ENCODE peak calls at places on chromosomes 6 and 20, in ten cellular contexts. One of them, this sample, is unnamed.

GRCh38 chr6:148501178-148501590 is 158.5 kb downstream of the SASH1 start:
- DNase-seq in cardiac fibroblast: peak; percentile 97
- DNase-seq in thoracic aorta: peak; percentile 41
- DNase-seq in skeletal muscle cell: peak; percentile 98
- DNase-seq in SJSA1: peak; percentile 90
- DNase-seq in heart right ventricle: no peak
- DNase-seq in endothelial cell of umbilical vein: no peak
- DNase-seq in AG10803: peak; percentile 100
- DNase-seq in Jurkat, Clone E6-1: no peak
- DNase-seq in hepatocyte: peak; percentile 51
- DNase-seq in this sample: no peak

GRCh38 chr6:138987299-138987642 is 782 bp downstream of the REPS1 start:
- DNase-seq in cardiac fibroblast: no peak
- DNase-seq in thoracic aorta: no peak
- DNase-seq in skeletal muscle cell: no peak
- DNase-seq in SJSA1: no peak
- DNase-seq in heart right ventricle: peak; percentile 45
- DNase-seq in endothelial cell of umbilical vein: peak; percentile 34
- DNase-seq in AG10803: no peak
- DNase-seq in Jurkat, Clone E6-1: no peak
- DNase-seq in hepatocyte: no peak
- DNase-seq in this sample: no peak

GRCh38 chr6:41667195-41667594 is 28.9 kb downstream of the MDFI start:
- DNase-seq in cardiac fibroblast: no peak
- DNase-seq in thoracic aorta: no peak
- DNase-seq in skeletal muscle cell: no peak
- DNase-seq in SJSA1: no peak
- DNase-seq in heart right ventricle: no peak
- DNase-seq in endothelial cell of umbilical vein: no peak
- DNase-seq in AG10803: no peak
- DNase-seq in Jurkat, Clone E6-1: no peak
- DNase-seq in hepatocyte: no peak
- DNase-seq in this sample: no peak

GRCh38 chr20:10172998-10173655 is 45.5 kb upstream of the SNAP25 start:
- DNase-seq in cardiac fibroblast: no peak
- DNase-seq in thoracic aorta: no peak
- DNase-seq in skeletal muscle cell: no peak
- DNase-seq in SJSA1: no peak
- DNase-seq in heart right ventricle: no peak
- DNase-seq in endothelial cell of umbilical vein: no peak
- DNase-seq in AG10803: no peak
- DNase-seq in Jurkat, Clone E6-1: no peak
- DNase-seq in hepatocyte: no peak
- DNase-seq in this sample: no peak

GRCh38 chr6:2229039-2229438 is 16.4 kb downstream of the GMDS start:
- DNase-seq in cardiac fibroblast: peak; percentile 58
- DNase-seq in thoracic aorta: no peak
- DNase-seq in skeletal muscle cell: no peak
- DNase-seq in SJSA1: no peak
- DNase-seq in heart right ventricle: no peak
- DNase-seq in endothelial cell of umbilical vein: no peak
- DNase-seq in AG10803: no peak
- DNase-seq in Jurkat, Clone E6-1: no peak
- DNase-seq in hepatocyte: no peak
- DNase-seq in this sample: no peak

GRCh38 chr6:169654590-169655391 is 47.0 kb downstream of the WDR27 start:
- DNase-seq in cardiac fibroblast: peak; percentile 59
- DNase-seq in thoracic aorta: peak; percentile 8
- DNase-seq in skeletal muscle cell: no peak
- DNase-seq in SJSA1: peak; percentile 87
- DNase-seq in heart right ventricle: no peak
- DNase-seq in endothelial cell of umbilical vein: peak; percentile 83
- DNase-seq in AG10803: peak; percentile 73
- DNase-seq in Jurkat, Clone E6-1: no peak
- DNase-seq in hepatocyte: no peak
- DNase-seq in this sample: peak; percentile 85

GRCh38 chr6:100614933-100615332 is 150.2 kb upstream of the SIM1 start:
- DNase-seq in cardiac fibroblast: no peak
- DNase-seq in thoracic aorta: no peak
- DNase-seq in skeletal muscle cell: no peak
- DNase-seq in SJSA1: no peak
- DNase-seq in heart right ventricle: no peak
- DNase-seq in endothelial cell of umbilical vein: no peak
- DNase-seq in AG10803: no peak
- DNase-seq in Jurkat, Clone E6-1: no peak
- DNase-seq in hepatocyte: no peak
- DNase-seq in this sample: no peak

GRCh38 chr6:66421570-66421969 is 714.5 kb upstream of the EYS start:
- DNase-seq in cardiac fibroblast: peak; percentile 1
- DNase-seq in thoracic aorta: no peak
- DNase-seq in skeletal muscle cell: no peak
- DNase-seq in SJSA1: no peak
- DNase-seq in heart right ventricle: no peak
- DNase-seq in endothelial cell of umbilical vein: no peak
- DNase-seq in AG10803: no peak
- DNase-seq in Jurkat, Clone E6-1: peak; percentile 3
- DNase-seq in hepatocyte: peak; percentile 16
- DNase-seq in this sample: no peak

GRCh38 chr20:58995461-58996225 is 11.4 kb downstream of the CTSZ start:
- DNase-seq in cardiac fibroblast: no peak
- DNase-seq in thoracic aorta: no peak
- DNase-seq in skeletal muscle cell: no peak
- DNase-seq in SJSA1: no peak
- DNase-seq in heart right ventricle: no peak
- DNase-seq in endothelial cell of umbilical vein: no peak
- DNase-seq in AG10803: no peak
- DNase-seq in Jurkat, Clone E6-1: no peak
- DNase-seq in hepatocyte: peak; percentile 47
- DNase-seq in this sample: no peak

GRCh38 chr20:19779634-19780033 is 21.6 kb downstream of the RIN2 start:
- DNase-seq in cardiac fibroblast: no peak
- DNase-seq in thoracic aorta: no peak
- DNase-seq in skeletal muscle cell: no peak
- DNase-seq in SJSA1: peak; percentile 38
- DNase-seq in heart right ventricle: no peak
- DNase-seq in endothelial cell of umbilical vein: no peak
- DNase-seq in AG10803: no peak
- DNase-seq in Jurkat, Clone E6-1: no peak
- DNase-seq in hepatocyte: no peak
- DNase-seq in this sample: no peak

GRCh38 chr6:104591573-104592334 is 268.0 kb downstream of the HACE1 start:
- DNase-seq in cardiac fibroblast: peak; percentile 62
- DNase-seq in thoracic aorta: no peak
- DNase-seq in skeletal muscle cell: peak; percentile 33
- DNase-seq in SJSA1: no peak
- DNase-seq in heart right ventricle: no peak
- DNase-seq in endothelial cell of umbilical vein: peak; percentile 35
- DNase-seq in AG10803: peak; percentile 13
- DNase-seq in Jurkat, Clone E6-1: no peak
- DNase-seq in hepatocyte: no peak
- DNase-seq in this sample: no peak

GRCh38 chr6:120157873-120158272 is 808.3 kb upstream of the MAN1A1 start:
- DNase-seq in cardiac fibroblast: no peak
- DNase-seq in thoracic aorta: no peak
- DNase-seq in skeletal muscle cell: no peak
- DNase-seq in SJSA1: no peak
- DNase-seq in heart right ventricle: no peak
- DNase-seq in endothelial cell of umbilical vein: no peak
- DNase-seq in AG10803: no peak
- DNase-seq in Jurkat, Clone E6-1: no peak
- DNase-seq in hepatocyte: no peak
- DNase-seq in this sample: no peak

GRCh38 chr6:44332585-44332984 is 9.9 kb upstream of the SPATS1 start:
- DNase-seq in cardiac fibroblast: no peak
- DNase-seq in thoracic aorta: no peak
- DNase-seq in skeletal muscle cell: no peak
- DNase-seq in SJSA1: no peak
- DNase-seq in heart right ventricle: no peak
- DNase-seq in endothelial cell of umbilical vein: no peak
- DNase-seq in AG10803: peak; percentile 21
- DNase-seq in Jurkat, Clone E6-1: no peak
- DNase-seq in hepatocyte: no peak
- DNase-seq in this sample: no peak

GRCh38 chr20:4973330-4974097 is 27.8 kb downstream of the SLC23A2 start:
- DNase-seq in cardiac fibroblast: peak; percentile 68
- DNase-seq in thoracic aorta: no peak
- DNase-seq in skeletal muscle cell: peak; percentile 47
- DNase-seq in SJSA1: peak; percentile 72
- DNase-seq in heart right ventricle: peak; percentile 21
- DNase-seq in endothelial cell of umbilical vein: peak; percentile 95
- DNase-seq in AG10803: peak; percentile 87
- DNase-seq in Jurkat, Clone E6-1: no peak
- DNase-seq in hepatocyte: peak; percentile 18
- DNase-seq in this sample: no peak

GRCh38 chr6:114218421-114218820 is 124.4 kb downstream of the HS3ST5 start:
- DNase-seq in cardiac fibroblast: no peak
- DNase-seq in thoracic aorta: no peak
- DNase-seq in skeletal muscle cell: peak; percentile 7
- DNase-seq in SJSA1: no peak
- DNase-seq in heart right ventricle: no peak
- DNase-seq in endothelial cell of umbilical vein: no peak
- DNase-seq in AG10803: no peak
- DNase-seq in Jurkat, Clone E6-1: no peak
- DNase-seq in hepatocyte: no peak
- DNase-seq in this sample: no peak

GRCh38 chr6:89145461-89145961 is 344 bp upstream of the PM20D2 start:
- DNase-seq in cardiac fibroblast: peak; percentile 29
- DNase-seq in thoracic aorta: no peak
- DNase-seq in skeletal muscle cell: no peak
- DNase-seq in SJSA1: no peak
- DNase-seq in heart right ventricle: no peak
- DNase-seq in endothelial cell of umbilical vein: peak; percentile 45
- DNase-seq in AG10803: no peak
- DNase-seq in Jurkat, Clone E6-1: peak; percentile 54
- DNase-seq in hepatocyte: peak; percentile 29
- DNase-seq in this sample: no peak

GRCh38 chr20:52033313-52033712 is 158.3 kb downstream of the ZFP64 start:
- DNase-seq in cardiac fibroblast: no peak
- DNase-seq in thoracic aorta: no peak
- DNase-seq in skeletal muscle cell: no peak
- DNase-seq in SJSA1: no peak
- DNase-seq in heart right ventricle: no peak
- DNase-seq in endothelial cell of umbilical vein: no peak
- DNase-seq in AG10803: no peak
- DNase-seq in Jurkat, Clone E6-1: no peak
- DNase-seq in hepatocyte: peak; percentile 13
- DNase-seq in this sample: no peak

GRCh38 chr6:96532399-96532798 is 10.8 kb downstream of the UFL1 start:
- DNase-seq in cardiac fibroblast: no peak
- DNase-seq in thoracic aorta: no peak
- DNase-seq in skeletal muscle cell: no peak
- DNase-seq in SJSA1: no peak
- DNase-seq in heart right ventricle: no peak
- DNase-seq in endothelial cell of umbilical vein: no peak
- DNase-seq in AG10803: no peak
- DNase-seq in Jurkat, Clone E6-1: no peak
- DNase-seq in hepatocyte: no peak
- DNase-seq in this sample: no peak

GRCh38 chr6:14121936-14122344 is 4.4 kb downstream of the CD83 start:
- DNase-seq in cardiac fibroblast: no peak
- DNase-seq in thoracic aorta: no peak
- DNase-seq in skeletal muscle cell: no peak
- DNase-seq in SJSA1: no peak
- DNase-seq in heart right ventricle: no peak
- DNase-seq in endothelial cell of umbilical vein: no peak
- DNase-seq in AG10803: no peak
- DNase-seq in Jurkat, Clone E6-1: no peak
- DNase-seq in hepatocyte: no peak
- DNase-seq in this sample: peak; percentile 70
- H3K4me3 ChIP-seq in cardiac fibroblast: no peak overlapping the region
- H3K4me3 ChIP-seq in thoracic aorta: no peak overlapping the region
- H3K4me3 ChIP-seq in skeletal muscle cell: no peak overlapping the region
- H3K4me3 ChIP-seq in SJSA1: no peak overlapping the region
- H3K4me3 ChIP-seq in heart right ventricle: no peak overlapping the region
- H3K4me3 ChIP-seq in endothelial cell of umbilical vein: no peak overlapping the region
- H3K4me3 ChIP-seq in AG10803: no peak overlapping the region
- H3K4me3 ChIP-seq in Jurkat, Clone E6-1: no peak overlapping the region
- H3K4me3 ChIP-seq in hepatocyte: no peak overlapping the region
- H3K4me3 ChIP-seq in this sample: no peak overlapping the region

DNA sequence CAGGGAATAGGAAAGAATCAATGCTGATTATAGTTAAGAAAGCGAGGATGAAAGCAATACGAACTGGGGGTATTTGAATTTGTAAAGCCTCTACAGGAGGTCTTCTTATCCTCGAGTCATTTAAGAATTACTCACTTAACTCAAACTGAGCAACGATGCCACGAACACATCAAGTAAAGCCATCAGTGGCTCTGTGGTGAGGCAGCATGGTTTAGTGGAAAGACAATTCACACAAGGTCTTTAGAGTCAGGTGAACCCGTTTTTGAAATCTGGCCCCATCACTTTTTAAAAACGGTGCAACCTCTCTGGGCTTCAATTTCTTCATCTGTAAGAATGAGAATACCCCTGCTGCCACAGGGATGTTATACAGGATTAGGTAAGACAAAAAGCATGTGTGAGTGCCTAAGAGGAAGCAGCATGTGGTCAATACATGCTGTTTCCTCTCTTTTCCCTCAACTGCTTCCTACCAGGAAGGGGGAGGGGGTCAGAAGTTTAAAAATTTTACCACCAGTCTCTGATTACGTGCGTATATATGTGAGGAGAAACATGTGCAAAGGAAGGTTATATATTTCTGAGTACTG is 162.0 kb downstream of the BTBD9 start:
- DNase-seq in cardiac fibroblast: no peak
- DNase-seq in thoracic aorta: no peak
- DNase-seq in skeletal muscle cell: no peak
- DNase-seq in SJSA1: no peak
- DNase-seq in heart right ventricle: no peak
- DNase-seq in endothelial cell of umbilical vein: no peak
- DNase-seq in AG10803: no peak
- DNase-seq in Jurkat, Clone E6-1: no peak
- DNase-seq in hepatocyte: no peak
- DNase-seq in this sample: no peak
- H3K4me3 ChIP-seq in cardiac fibroblast: no peak overlapping the region
- H3K4me3 ChIP-seq in thoracic aorta: no peak overlapping the region
- H3K4me3 ChIP-seq in skeletal muscle cell: no peak overlapping the region
- H3K4me3 ChIP-seq in SJSA1: no peak overlapping the region
- H3K4me3 ChIP-seq in heart right ventricle: no peak overlapping the region
- H3K4me3 ChIP-seq in endothelial cell of umbilical vein: no peak overlapping the region
- H3K4me3 ChIP-seq in AG10803: no peak overlapping the region
- H3K4me3 ChIP-seq in Jurkat, Clone E6-1: no peak overlapping the region
- H3K4me3 ChIP-seq in hepatocyte: no peak overlapping the region
- H3K4me3 ChIP-seq in this sample: no peak overlapping the region

GRCh38 chr6:108165714-108166663 is at the start of gene NR2E1:
- DNase-seq in cardiac fibroblast: no peak
- DNase-seq in thoracic aorta: no peak
- DNase-seq in skeletal muscle cell: no peak
- DNase-seq in SJSA1: peak; percentile 24
- DNase-seq in heart right ventricle: no peak
- DNase-seq in endothelial cell of umbilical vein: no peak
- DNase-seq in AG10803: no peak
- DNase-seq in Jurkat, Clone E6-1: no peak
- DNase-seq in hepatocyte: no peak
- DNase-seq in this sample: no peak
- H3K4me3 ChIP-seq in cardiac fibroblast: no peak within 1 kb of the TSS
- H3K4me3 ChIP-seq in thoracic aorta: peak within 1 kb of the TSS; percentile 49
- H3K4me3 ChIP-seq in skeletal muscle cell: no peak within 1 kb of the TSS
- H3K4me3 ChIP-seq in SJSA1: peak within 1 kb of the TSS; percentile 31
- H3K4me3 ChIP-seq in heart right ventricle: no peak within 1 kb of the TSS
- H3K4me3 ChIP-seq in endothelial cell of umbilical vein: no peak within 1 kb of the TSS
- H3K4me3 ChIP-seq in AG10803: no peak within 1 kb of the TSS
- H3K4me3 ChIP-seq in Jurkat, Clone E6-1: no peak within 1 kb of the TSS
- H3K4me3 ChIP-seq in hepatocyte: no peak within 1 kb of the TSS
- H3K4me3 ChIP-seq in this sample: peak within 1 kb of the TSS; percentile 27

GRCh38 chr20:57666834-57667157 is 43.0 kb downstream of the PMEPA1 start:
- DNase-seq in cardiac fibroblast: no peak
- DNase-seq in thoracic aorta: no peak
- DNase-seq in skeletal muscle cell: no peak
- DNase-seq in SJSA1: no peak
- DNase-seq in heart right ventricle: no peak
- DNase-seq in endothelial cell of umbilical vein: no peak
- DNase-seq in AG10803: no peak
- DNase-seq in Jurkat, Clone E6-1: no peak
- DNase-seq in hepatocyte: no peak
- DNase-seq in this sample: no peak
- H3K4me3 ChIP-seq in cardiac fibroblast: no peak overlapping the region
- H3K4me3 ChIP-seq in thoracic aorta: no peak overlapping the region
- H3K4me3 ChIP-seq in skeletal muscle cell: no peak overlapping the region
- H3K4me3 ChIP-seq in SJSA1: no peak overlapping the region
- H3K4me3 ChIP-seq in heart right ventricle: no peak overlapping the region
- H3K4me3 ChIP-seq in endothelial cell of umbilical vein: no peak overlapping the region
- H3K4me3 ChIP-seq in AG10803: no peak overlapping the region
- H3K4me3 ChIP-seq in Jurkat, Clone E6-1: no peak overlapping the region
- H3K4me3 ChIP-seq in hepatocyte: no peak overlapping the region
- H3K4me3 ChIP-seq in this sample: no peak overlapping the region